ENCODE peak calls at places on chromosomes 4 and X, in six cellular contexts. One of them, this sample, is unnamed.

GRCh38 chr4:26069218-26069617 is 155.2 kb downstream of the SMIM20 start:
- DNase-seq in endothelial cell: peak
- DNase-seq in uterus: no peak
- DNase-seq in astrocyte: peak
- DNase-seq in lower leg skin: no peak
- DNase-seq in testis: no peak
- DNase-seq in this sample: no peak

GRCh38 chr4:170114636-170115035 is 24.9 kb upstream of the AADAT start:
- DNase-seq in endothelial cell: no peak
- DNase-seq in uterus: no peak
- DNase-seq in astrocyte: no peak
- DNase-seq in lower leg skin: no peak
- DNase-seq in testis: no peak
- DNase-seq in this sample: no peak

GRCh38 chrX:70042399-70043371 is 7.1 kb downstream of the AWAT2 start:
- DNase-seq in endothelial cell: no peak
- DNase-seq in uterus: no peak
- DNase-seq in astrocyte: no peak
- DNase-seq in lower leg skin: no peak
- DNase-seq in testis: no peak
- DNase-seq in this sample: no peak

GRCh38 chr4:174973336-174973735 is 55.2 kb downstream of the ADAM29 start:
- DNase-seq in endothelial cell: no peak
- DNase-seq in uterus: no peak
- DNase-seq in astrocyte: no peak
- DNase-seq in lower leg skin: no peak
- DNase-seq in testis: no peak
- DNase-seq in this sample: no peak

GRCh38 chr4:108333353-108333920 is 164.7 kb upstream of the LEF1 start:
- DNase-seq in endothelial cell: no peak
- DNase-seq in uterus: no peak
- DNase-seq in astrocyte: no peak
- DNase-seq in lower leg skin: no peak
- DNase-seq in testis: no peak
- DNase-seq in this sample: no peak

GRCh38 chr4:150395872-150396271 is 186.1 kb upstream of the MAB21L2 start:
- DNase-seq in endothelial cell: no peak
- DNase-seq in uterus: no peak
- DNase-seq in astrocyte: no peak
- DNase-seq in lower leg skin: no peak
- DNase-seq in testis: no peak
- DNase-seq in this sample: no peak

GRCh38 chrX:106397788-106398538 is 213.8 kb upstream of the RADX start:
- DNase-seq in endothelial cell: no peak
- DNase-seq in uterus: no peak
- DNase-seq in astrocyte: no peak
- DNase-seq in lower leg skin: no peak
- DNase-seq in testis: no peak
- DNase-seq in this sample: no peak

GRCh38 chrX:136354201-136354600 is 53.4 kb downstream of the ADGRG4 start:
- DNase-seq in endothelial cell: no peak
- DNase-seq in uterus: no peak
- DNase-seq in astrocyte: no peak
- DNase-seq in lower leg skin: no peak
- DNase-seq in testis: no peak
- DNase-seq in this sample: no peak

GRCh38 chrX:14243823-14244222 is 214.1 kb upstream of the GEMIN8 start:
- DNase-seq in endothelial cell: no peak
- DNase-seq in uterus: no peak
- DNase-seq in astrocyte: no peak
- DNase-seq in lower leg skin: no peak
- DNase-seq in testis: peak
- DNase-seq in this sample: no peak

GRCh38 chr4:3708103-3708510 is 58.1 kb upstream of the ADRA2C start:
- DNase-seq in endothelial cell: no peak
- DNase-seq in uterus: peak
- DNase-seq in astrocyte: no peak
- DNase-seq in lower leg skin: no peak
- DNase-seq in testis: peak
- DNase-seq in this sample: no peak

GRCh38 chrX:151753313-151754041 is 18.9 kb downstream of the CNGA2 start:
- DNase-seq in endothelial cell: peak
- DNase-seq in uterus: peak
- DNase-seq in astrocyte: peak
- DNase-seq in lower leg skin: peak
- DNase-seq in testis: peak
- DNase-seq in this sample: no peak

DNA sequence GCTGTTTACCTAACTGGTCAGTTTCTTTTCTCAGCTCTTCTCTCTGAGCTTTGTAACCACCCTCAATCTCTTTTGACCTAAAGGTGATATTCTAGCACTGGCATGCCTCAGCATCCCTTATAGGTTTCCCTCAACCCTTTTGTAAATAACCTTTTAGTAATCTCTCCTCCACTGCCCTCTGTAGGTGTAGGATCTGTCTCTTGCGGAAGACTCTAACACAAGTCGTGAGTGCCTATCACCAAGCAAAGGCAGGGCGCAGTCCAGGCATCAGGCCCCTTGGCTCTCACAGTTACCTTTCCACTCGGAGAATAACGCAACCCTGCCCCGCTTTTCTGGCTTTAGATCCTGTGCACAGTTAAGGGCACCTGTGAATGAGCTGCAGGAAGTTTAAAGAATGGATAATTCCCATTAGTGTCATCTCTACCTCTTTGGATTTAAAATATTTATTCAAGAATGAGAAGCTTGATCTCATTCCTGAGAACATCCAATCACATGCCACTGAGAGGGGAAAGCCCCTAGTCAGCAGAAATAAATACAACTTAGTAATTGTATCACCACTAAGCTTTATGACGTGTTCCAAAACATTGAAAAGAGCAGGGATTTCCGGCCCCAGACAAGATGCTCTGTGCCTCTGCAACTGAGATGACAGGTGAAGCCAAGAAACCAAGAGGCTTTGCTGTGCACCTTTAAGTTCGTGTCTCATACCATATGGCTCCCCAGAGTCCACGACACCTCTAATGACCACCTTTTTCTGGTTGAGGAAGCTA is 58.8 kb downstream of the SPINK2 start:
- DNase-seq in endothelial cell: no peak
- DNase-seq in uterus: no peak
- DNase-seq in astrocyte: no peak
- DNase-seq in lower leg skin: no peak
- DNase-seq in testis: no peak
- DNase-seq in this sample: no peak
- TF ChIP-seq CTCF in endothelial cell: no peak
- TF ChIP-seq CTCF in uterus: no peak
- TF ChIP-seq CTCF in astrocyte: no peak
- TF ChIP-seq CTCF in lower leg skin: no peak
- TF ChIP-seq CTCF in testis: no peak
- TF ChIP-seq CTCF in this sample: no peak

DNA sequence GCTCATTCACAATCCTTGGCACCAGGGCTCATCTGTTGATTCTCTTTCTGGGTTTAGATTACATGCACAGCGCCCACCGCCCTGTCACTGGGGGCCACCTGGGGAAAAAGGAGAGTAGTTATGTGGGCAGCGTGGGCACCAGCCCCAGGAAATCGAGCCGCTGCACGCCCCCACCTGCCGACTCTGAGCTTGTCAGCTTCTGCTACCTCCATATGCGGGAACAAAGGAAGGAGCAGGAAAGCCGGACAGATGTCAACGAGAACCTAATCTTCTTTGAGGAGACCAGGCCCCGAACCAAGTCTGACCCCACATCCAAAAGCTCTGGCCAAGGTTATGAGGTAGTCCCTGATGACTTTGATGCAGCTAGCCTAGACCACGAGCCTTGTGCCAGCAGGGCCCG is 31.0 kb upstream of the PRPS1 start:
- DNase-seq in endothelial cell: no peak
- DNase-seq in uterus: no peak
- DNase-seq in astrocyte: no peak
- DNase-seq in lower leg skin: no peak
- DNase-seq in testis: no peak
- DNase-seq in this sample: no peak
- TF ChIP-seq CTCF in endothelial cell: no peak
- TF ChIP-seq CTCF in uterus: no peak
- TF ChIP-seq CTCF in astrocyte: no peak
- TF ChIP-seq CTCF in lower leg skin: no peak
- TF ChIP-seq CTCF in testis: no peak
- TF ChIP-seq CTCF in this sample: no peak

GRCh38 chr4:119489305-119489704 is 139.3 kb downstream of the PDE5A start:
- DNase-seq in endothelial cell: no peak
- DNase-seq in uterus: no peak
- DNase-seq in astrocyte: no peak
- DNase-seq in lower leg skin: no peak
- DNase-seq in testis: no peak
- DNase-seq in this sample: no peak

GRCh38 chr4:119493419-119493818 is 135.2 kb downstream of the PDE5A start:
- DNase-seq in endothelial cell: no peak
- DNase-seq in uterus: no peak
- DNase-seq in astrocyte: no peak
- DNase-seq in lower leg skin: no peak
- DNase-seq in testis: no peak
- DNase-seq in this sample: no peak

DNA sequence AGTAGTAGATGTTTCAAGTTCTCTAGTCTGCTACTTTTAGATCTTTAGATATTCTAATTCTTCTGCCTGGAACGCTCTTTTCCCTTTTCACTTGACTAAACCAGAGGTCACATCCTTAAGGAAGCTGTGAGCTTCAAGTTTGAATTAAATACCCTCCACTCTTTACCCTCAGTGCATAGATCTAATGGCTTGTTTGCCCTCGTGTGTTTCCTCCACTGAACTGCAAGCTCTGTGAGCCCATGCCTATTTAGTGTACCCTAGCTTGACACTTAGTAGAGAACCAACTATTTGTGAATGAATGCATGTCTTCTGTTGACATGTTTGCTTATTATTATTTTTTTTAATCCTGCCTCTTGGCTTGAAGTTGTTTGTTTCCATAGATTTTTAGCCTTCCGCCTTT is 138.3 kb downstream of the PDE5A start:
- DNase-seq in endothelial cell: peak
- DNase-seq in uterus: no peak
- DNase-seq in astrocyte: no peak
- DNase-seq in lower leg skin: no peak
- DNase-seq in testis: no peak
- DNase-seq in this sample: no peak
- TF ChIP-seq CTCF in endothelial cell: no peak
- TF ChIP-seq CTCF in uterus: no peak
- TF ChIP-seq CTCF in astrocyte: peak
- TF ChIP-seq CTCF in lower leg skin: no peak
- TF ChIP-seq CTCF in testis: no peak
- TF ChIP-seq CTCF in this sample: no peak

GRCh38 chrX:153662266-153662665 is 11.3 kb downstream of the PNCK start:
- DNase-seq in endothelial cell: peak
- DNase-seq in uterus: no peak
- DNase-seq in astrocyte: no peak
- DNase-seq in lower leg skin: no peak
- DNase-seq in testis: peak
- DNase-seq in this sample: peak
- TF ChIP-seq CTCF in endothelial cell: peak
- TF ChIP-seq CTCF in uterus: peak
- TF ChIP-seq CTCF in astrocyte: no peak
- TF ChIP-seq CTCF in lower leg skin: no peak
- TF ChIP-seq CTCF in testis: peak
- TF ChIP-seq CTCF in this sample: no peak

GRCh38 chrX:100368167-100368566 is 41.9 kb downstream of the PCDH19 start:
- DNase-seq in endothelial cell: peak
- DNase-seq in uterus: no peak
- DNase-seq in astrocyte: no peak
- DNase-seq in lower leg skin: no peak
- DNase-seq in testis: peak
- DNase-seq in this sample: no peak
- TF ChIP-seq CTCF in endothelial cell: peak
- TF ChIP-seq CTCF in uterus: no peak
- TF ChIP-seq CTCF in astrocyte: peak
- TF ChIP-seq CTCF in lower leg skin: no peak
- TF ChIP-seq CTCF in testis: no peak
- TF ChIP-seq CTCF in this sample: no peak

DNA sequence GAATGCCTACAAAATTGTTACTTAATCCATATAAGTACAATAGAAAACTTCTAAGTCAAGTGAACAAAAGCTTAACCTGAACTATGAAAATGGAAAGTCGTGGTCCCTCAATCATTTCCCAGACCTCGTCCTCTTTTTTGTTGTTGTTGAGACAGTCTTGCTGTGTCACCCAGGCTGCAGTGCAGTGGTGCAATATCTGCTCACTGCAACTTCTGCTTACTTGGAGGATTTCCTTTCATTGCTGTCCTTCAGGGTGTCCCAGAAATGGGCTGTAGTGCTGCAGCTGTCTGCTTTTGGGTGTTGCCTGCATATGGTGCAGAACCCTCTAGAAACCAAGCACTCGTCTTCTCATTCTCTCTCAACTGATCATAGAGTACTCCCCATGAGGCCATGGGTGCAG is 75.0 kb upstream of the IL2 start:
- DNase-seq in endothelial cell: no peak
- DNase-seq in uterus: no peak
- DNase-seq in astrocyte: no peak
- DNase-seq in lower leg skin: no peak
- DNase-seq in testis: no peak
- DNase-seq in this sample: no peak
- TF ChIP-seq CTCF in endothelial cell: no peak
- TF ChIP-seq CTCF in uterus: no peak
- TF ChIP-seq CTCF in astrocyte: no peak
- TF ChIP-seq CTCF in lower leg skin: no peak
- TF ChIP-seq CTCF in testis: no peak
- TF ChIP-seq CTCF in this sample: no peak

GRCh38 chr4:87057835-87058234 is 123.0 kb downstream of the AFF1 start:
- DNase-seq in endothelial cell: no peak
- DNase-seq in uterus: no peak
- DNase-seq in astrocyte: peak
- DNase-seq in lower leg skin: no peak
- DNase-seq in testis: no peak
- DNase-seq in this sample: no peak

GRCh38 chr4:87060957-87061356 is 126.1 kb downstream of the AFF1 start:
- DNase-seq in endothelial cell: no peak
- DNase-seq in uterus: no peak
- DNase-seq in astrocyte: peak
- DNase-seq in lower leg skin: no peak
- DNase-seq in testis: no peak
- DNase-seq in this sample: no peak

GRCh38 chr4:87055340-87055739 is 120.5 kb downstream of the AFF1 start:
- DNase-seq in endothelial cell: no peak
- DNase-seq in uterus: no peak
- DNase-seq in astrocyte: no peak
- DNase-seq in lower leg skin: no peak
- DNase-seq in testis: no peak
- DNase-seq in this sample: no peak

GRCh38 chr4:87056884-87057283 is 122.1 kb downstream of the AFF1 start:
- DNase-seq in endothelial cell: no peak
- DNase-seq in uterus: no peak
- DNase-seq in astrocyte: no peak
- DNase-seq in lower leg skin: no peak
- DNase-seq in testis: no peak
- DNase-seq in this sample: no peak

GRCh38 chr4:87058272-87059073 is 123.7 kb downstream of the AFF1 start:
- DNase-seq in endothelial cell: peak
- DNase-seq in uterus: no peak
- DNase-seq in astrocyte: no peak
- DNase-seq in lower leg skin: no peak
- DNase-seq in testis: no peak
- DNase-seq in this sample: no peak
- TF ChIP-seq CTCF in endothelial cell: no peak
- TF ChIP-seq CTCF in uterus: peak
- TF ChIP-seq CTCF in astrocyte: no peak
- TF ChIP-seq CTCF in lower leg skin: no peak
- TF ChIP-seq CTCF in testis: no peak
- TF ChIP-seq CTCF in this sample: no peak

GRCh38 chrX:21132686-21133393 is 241.4 kb upstream of the CNKSR2 start:
- DNase-seq in endothelial cell: no peak
- DNase-seq in uterus: no peak
- DNase-seq in astrocyte: no peak
- DNase-seq in lower leg skin: no peak
- DNase-seq in testis: no peak
- DNase-seq in this sample: no peak
- TF ChIP-seq CTCF in endothelial cell: no peak
- TF ChIP-seq CTCF in uterus: no peak
- TF ChIP-seq CTCF in astrocyte: no peak
- TF ChIP-seq CTCF in lower leg skin: no peak
- TF ChIP-seq CTCF in testis: no peak
- TF ChIP-seq CTCF in this sample: no peak